ENCODE peak calls at places on chromosomes 3 and 15, in seven cellular contexts. R is dorsolateral prefrontal cortex; S is NCI-H748 treated with DMSO at 0.1 percent for 48 hours; U is stromal cell of bone marrow; P is colonic mucosa; K is HFFc6; C is activated effector memory CD4-positive, alpha-beta T cell treated with Interleukin-2 at 50 U/mL for 16 hours. H is an unnamed sample.
A peak's percentile ranks its signal among the peaks of the same experiment; 100 is the strongest.

GRCh38 chr15:55744026-55744655 is 1.2 kb upstream of the PRTG start:
- DNase-seq in R (no peak), S (no peak), U (no peak), P (no peak), K (no peak), C (no peak), H (no peak)

GRCh38 chr3:57077630-57078365 is 17.3 kb downstream of the SPATA12 start:
- DNase-seq in R (no peak), S (no peak), U (no peak), P (no peak), K (no peak), C (no peak), H (no peak)

GRCh38 chr15:79900087-79900486 is 3.3 kb upstream of the MTHFS start:
- DNase-seq in R (no peak), S (no peak), U (no peak), P (no peak), K (no peak), C (no peak), H (no peak)

GRCh38 chr3:134079111-134079531 is 49.4 kb upstream of the SLCO2A1 start:
- DNase-seq in R (no peak), S (no peak), U (no peak), P (no peak), K (no peak), C (no peak), H (peak; percentile 47)

GRCh38 chr3:59456852-59457485 is 407.1 kb upstream of the CFAP20DC start:
- DNase-seq in R (no peak), S (no peak), U (no peak), P (no peak), K (no peak), C (no peak), H (no peak)

GRCh38 chr3:141122455-141123030 is 71.4 kb downstream of the SPSB4 start:
- DNase-seq in R (no peak), S (no peak), U (no peak), P (no peak), K (no peak), C (no peak), H (no peak)

GRCh38 chr3:5264896-5265770 is 77.6 kb downstream of the EDEM1 start:
- DNase-seq in R (no peak), S (no peak), U (no peak), P (no peak), K (peak; percentile 13), C (no peak), H (no peak)

GRCh38 chr3:184316792-184317191 is 2.4 kb downstream of the EIF4G1 start:
- DNase-seq in R (no peak), S (no peak), U (no peak), P (no peak), K (no peak), C (no peak), H (no peak)

GRCh38 chr15:63891079-63891762 is 57.5 kb upstream of the HERC1 start:
- DNase-seq in R (peak; percentile 75), S (peak; percentile 33), U (peak; percentile 41), P (peak; percentile 85), K (peak; percentile 69), C (peak; percentile 58), H (peak; percentile 85)

GRCh38 chr3:30227571-30228301 is 378.7 kb upstream of the TGFBR2 start:
- DNase-seq in R (no peak), S (no peak), U (peak; percentile 91), P (no peak), K (peak; percentile 88), C (no peak), H (peak; percentile 41)

GRCh38 chr15:65082303-65082958 is 5.9 kb downstream of the KBTBD13 start:
- DNase-seq in R (no peak), S (no peak), U (no peak), P (peak; percentile 78), K (no peak), C (peak; percentile 5), H (no peak)

GRCh38 chr3:71219744-71220638 is 363.5 kb downstream of the FOXP1 start:
- DNase-seq in R (no peak), S (no peak), U (no peak), P (no peak), K (no peak), C (no peak), H (no peak)

GRCh38 chr15:39113741-39114140 is 467.1 kb upstream of the THBS1 start:
- DNase-seq in R (no peak), S (no peak), U (no peak), P (no peak), K (no peak), C (no peak), H (no peak)

GRCh38 chr15:67101981-67102929 is 36.9 kb downstream of the SMAD3 start:
- DNase-seq in R (no peak), S (no peak), U (peak; percentile 49), P (no peak), K (peak; percentile 77), C (peak; percentile 33), H (no peak)

GRCh38 chr3:10602769-10603768 is 97.7 kb upstream of the ATP2B2 start:
- DNase-seq in R (no peak), S (no peak), U (no peak), P (no peak), K (no peak), C (peak; percentile 68), H (no peak)

GRCh38 chr3:155637567-155637966 is 107.3 kb downstream of the PLCH1 start:
- DNase-seq in R (no peak), S (no peak), U (no peak), P (no peak), K (no peak), C (no peak), H (no peak)

GRCh38 chr15:81400640-81401236 is 26.7 kb upstream of the TMC3 start:
- DNase-seq in R (no peak), S (peak; percentile 25), U (peak; percentile 19), P (no peak), K (peak; percentile 27), C (no peak), H (peak; percentile 64)

GRCh38 chr3:112908252-112908651 is 61.6 kb upstream of the CD200R1L start:
- DNase-seq in R (no peak), S (no peak), U (no peak), P (no peak), K (no peak), C (no peak), H (no peak)

GRCh38 chr15:35827949-35828348 is 282.0 kb upstream of the DPH6 start:
- DNase-seq in R (no peak), S (no peak), U (no peak), P (no peak), K (no peak), C (no peak), H (no peak)

GRCh38 chr15:67127925-67128324 is 62.5 kb downstream of the SMAD3 start:
- DNase-seq in R (no peak), S (no peak), U (peak; percentile 97), P (no peak), K (peak; percentile 98), C (no peak), H (peak; percentile 82)

GRCh38 chr3:27939940-27940339 is 217.8 kb upstream of the EOMES start:
- DNase-seq in R (no peak), S (no peak), U (peak; percentile 15), P (no peak), K (no peak), C (no peak), H (peak; percentile 65)

GRCh38 chr3:71680588-71680987 is 44.6 kb downstream of the EIF4E3 start:
- DNase-seq in R (no peak), S (no peak), U (peak; percentile 46), P (peak; percentile 30), K (peak; percentile 60), C (no peak), H (peak; percentile 74)

GRCh38 chr3:71114610-71115009 is 468.9 kb downstream of the FOXP1 start:
- DNase-seq in R (no peak), S (no peak), U (no peak), P (no peak), K (no peak), C (no peak), H (no peak)

GRCh38 chr3:49422379-49423248 is at the start of gene AMT:
- DNase-seq in R (peak; percentile 52), S (no peak), U (no peak), P (peak; percentile 57), K (no peak), C (no peak), H (no peak)

GRCh38 chr3:197371521-197372075 is 73.2 kb upstream of the DLG1 start:
- DNase-seq in R (no peak), S (peak; percentile 9), U (no peak), P (no peak), K (no peak), C (no peak), H (peak; percentile 9)

GRCh38 chr15:45616901-45617323 is 17.9 kb upstream of the SQOR start:
- DNase-seq in R (no peak), S (no peak), U (no peak), P (no peak), K (no peak), C (no peak), H (no peak)

GRCh38 chr3:55692958-55693558 is 206.0 kb upstream of the WNT5A start:
- DNase-seq in R (no peak), S (no peak), U (no peak), P (no peak), K (peak; percentile 10), C (no peak), H (peak; percentile 21)

GRCh38 chr3:39216176-39216790 is 23.9 kb upstream of the XIRP1 start:
- DNase-seq in R (no peak), S (no peak), U (no peak), P (no peak), K (no peak), C (no peak), H (no peak)

H was measured in AG20443.